ENCODE peak calls at places on chromosome 11, in four cellular contexts. V is transverse colon, N is aorta, G is cardiac muscle cell. Y is an unnamed sample.

GRCh38 chr11:8356731-8357504 is 93.2 kb upstream of the LMO1 start:
- DNase-seq in V (no peak), N (peak; percentile 81), G (peak; percentile 53), Y (no peak)

GRCh38 chr11:121538054-121538453 is 85.3 kb upstream of the SORL1-AS1 start:
- DNase-seq in V (no peak), N (no peak), G (no peak), Y (no peak)

GRCh38 chr11:1260023-1260501 is 37.2 kb downstream of the MUC5B start:
- DNase-seq in V (peak; percentile 73), N (no peak), G (peak; percentile 14), Y (no peak)

GRCh38 chr11:118200901-118201680 is 23.7 kb downstream of the JAML start:
- DNase-seq in V (no peak), N (no peak), G (no peak), Y (no peak)

GRCh38 chr11:122344281-122344680 is 228.3 kb upstream of the BLID start:
- DNase-seq in V (no peak), N (no peak), G (peak; percentile 94), Y (no peak)

GRCh38 chr11:68963779-68964178 is 17.0 kb downstream of the MRGPRD start:
- DNase-seq in V (peak; percentile 1), N (peak; percentile 39), G (no peak), Y (no peak)

GRCh38 chr11:33892906-33893594 is 1.2 kb upstream of the LMO2 start:
- DNase-seq in V (no peak), N (no peak), G (no peak), Y (no peak)

GRCh38 chr11:128294001-128294684 is 293.2 kb downstream of the ETS1 start:
- DNase-seq in V (no peak), N (no peak), G (no peak), Y (no peak)

GRCh38 chr11:63709336-63709735 is 28.0 kb downstream of the RTN3 start:
- DNase-seq in V (no peak), N (no peak), G (peak; percentile 6), Y (no peak)

GRCh38 chr11:47387944-47388696 is 9.8 kb upstream of the SPI1 start:
- DNase-seq in V (no peak), N (no peak), G (no peak), Y (peak; percentile 59)
- H3K27ac ChIP-seq in V (no peak overlapping the region), N (no peak overlapping the region), G (no peak overlapping the region), Y (no peak overlapping the region)

GRCh38 chr11:129373489-129373953 is 2.1 kb upstream of the BARX2 start:
- DNase-seq in V (no peak), N (no peak), G (peak; percentile 14), Y (no peak)

GRCh38 chr11:129365816-129366215 is 9.8 kb upstream of the BARX2 start:
- DNase-seq in V (no peak), N (no peak), G (no peak), Y (no peak)

GRCh38 chr11:129372609-129373488 is 2.8 kb upstream of the BARX2 start:
- DNase-seq in V (no peak), N (no peak), G (no peak), Y (no peak)

GRCh38 chr11:129366737-129367597 is 8.7 kb upstream of the BARX2 start:
- DNase-seq in V (no peak), N (no peak), G (no peak), Y (no peak)

DNA sequence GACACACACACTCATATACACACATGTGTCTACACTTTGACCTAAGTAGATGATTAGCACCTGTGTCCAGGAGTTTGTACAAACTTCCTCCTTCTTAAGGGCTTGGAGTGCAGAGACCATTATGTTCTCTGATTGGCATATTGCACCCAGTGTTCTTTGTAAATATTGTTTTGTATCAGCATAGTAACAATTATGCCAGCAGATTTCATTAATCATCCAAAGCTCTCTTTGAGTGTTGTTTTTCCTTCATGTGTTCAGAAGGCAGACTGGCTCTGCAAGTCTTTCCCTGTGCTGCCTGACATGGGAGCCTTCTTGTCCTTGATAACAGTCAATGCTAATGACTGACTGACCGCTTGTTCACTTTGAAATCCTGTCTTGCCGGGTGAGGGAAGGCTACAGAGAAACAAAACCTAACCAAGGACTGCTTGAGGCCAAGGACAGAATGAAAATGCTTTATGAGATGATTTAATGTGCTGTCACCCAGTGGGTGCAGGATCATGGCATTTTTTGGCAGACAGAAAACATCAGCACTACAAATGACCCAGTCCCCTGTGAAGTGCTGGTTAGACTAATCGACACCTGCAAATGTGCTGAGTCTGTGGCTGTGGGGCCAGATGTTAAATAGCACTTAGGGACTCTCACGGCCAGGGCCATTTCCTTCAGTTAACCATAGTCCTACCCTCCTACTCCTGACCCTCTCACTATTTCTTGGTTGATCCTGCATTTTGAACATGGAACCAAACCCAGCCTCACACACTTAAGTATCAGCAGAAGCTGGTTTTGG is 6.6 kb upstream of the BARX2 start:
- DNase-seq in V (no peak), N (no peak), G (no peak), Y (no peak)
- H3K4me1 ChIP-seq in V (peaks cover 13% of the 10 kb centered on the region), N (no peaks in the 10 kb centered on the region), G (peaks cover 17% of the 10 kb centered on the region), Y (no peaks in the 10 kb centered on the region)

GRCh38 chr11:65648997-65649491 is 11.1 kb downstream of the SIPA1 start:
- DNase-seq in V (no peak), N (no peak), G (no peak), Y (no peak)

GRCh38 chr11:65651339-65651588 is 11.5 kb downstream of the RELA start:
- DNase-seq in V (no peak), N (no peak), G (no peak), Y (no peak)

GRCh38 chr11:65649656-65650546 is 12.0 kb downstream of the SIPA1 start:
- DNase-seq in V (no peak), N (no peak), G (no peak), Y (no peak)

GRCh38 chr11:65651589-65652510 is 10.9 kb downstream of the RELA start:
- DNase-seq in V (peak; percentile 82), N (no peak), G (peak; percentile 48), Y (no peak)

DNA sequence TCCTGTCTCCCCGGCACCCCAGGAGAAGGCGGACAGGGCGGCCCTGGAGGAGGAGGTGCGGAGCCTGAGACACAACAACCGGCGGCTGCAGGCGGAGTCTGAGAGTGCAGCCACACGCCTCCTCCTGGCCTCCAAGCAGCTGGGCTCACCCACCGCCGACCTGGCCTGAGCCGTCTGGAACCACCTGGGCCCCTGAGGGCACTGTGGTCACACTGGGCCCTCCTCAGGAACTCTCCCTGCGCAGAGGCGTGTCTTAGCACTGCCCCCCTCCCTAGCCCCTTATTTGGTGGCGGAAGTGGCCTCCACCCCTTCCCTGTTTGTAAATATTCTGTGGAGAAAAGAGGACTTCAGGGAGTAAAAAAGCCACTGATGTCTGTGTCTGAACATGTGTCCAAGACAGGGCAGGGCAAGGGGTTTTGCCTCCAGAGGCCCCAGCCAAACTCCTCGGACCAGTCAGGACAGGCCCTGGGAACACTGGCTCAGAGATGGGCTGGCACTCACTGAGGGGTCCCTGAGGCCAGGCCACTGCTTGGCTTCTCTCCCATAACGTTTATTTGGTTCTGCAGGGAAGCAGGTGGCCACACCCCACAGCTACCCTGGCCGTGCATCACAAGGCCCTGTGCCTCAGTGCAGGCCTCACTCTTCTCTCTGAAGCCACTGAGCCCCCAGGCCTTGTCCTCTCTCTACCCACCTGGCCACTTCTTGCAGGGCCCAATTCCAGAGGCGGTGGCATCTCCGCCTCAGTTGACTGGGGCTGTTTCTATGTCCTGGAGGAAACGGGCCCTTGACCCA is 12.0 kb downstream of the RELA start:
- DNase-seq in V (no peak), N (no peak), G (no peak), Y (no peak)
- H3K4me3 ChIP-seq in V (no peak overlapping the region), N (no peak overlapping the region), G (no peak overlapping the region), Y (no peak overlapping the region)

DNA sequence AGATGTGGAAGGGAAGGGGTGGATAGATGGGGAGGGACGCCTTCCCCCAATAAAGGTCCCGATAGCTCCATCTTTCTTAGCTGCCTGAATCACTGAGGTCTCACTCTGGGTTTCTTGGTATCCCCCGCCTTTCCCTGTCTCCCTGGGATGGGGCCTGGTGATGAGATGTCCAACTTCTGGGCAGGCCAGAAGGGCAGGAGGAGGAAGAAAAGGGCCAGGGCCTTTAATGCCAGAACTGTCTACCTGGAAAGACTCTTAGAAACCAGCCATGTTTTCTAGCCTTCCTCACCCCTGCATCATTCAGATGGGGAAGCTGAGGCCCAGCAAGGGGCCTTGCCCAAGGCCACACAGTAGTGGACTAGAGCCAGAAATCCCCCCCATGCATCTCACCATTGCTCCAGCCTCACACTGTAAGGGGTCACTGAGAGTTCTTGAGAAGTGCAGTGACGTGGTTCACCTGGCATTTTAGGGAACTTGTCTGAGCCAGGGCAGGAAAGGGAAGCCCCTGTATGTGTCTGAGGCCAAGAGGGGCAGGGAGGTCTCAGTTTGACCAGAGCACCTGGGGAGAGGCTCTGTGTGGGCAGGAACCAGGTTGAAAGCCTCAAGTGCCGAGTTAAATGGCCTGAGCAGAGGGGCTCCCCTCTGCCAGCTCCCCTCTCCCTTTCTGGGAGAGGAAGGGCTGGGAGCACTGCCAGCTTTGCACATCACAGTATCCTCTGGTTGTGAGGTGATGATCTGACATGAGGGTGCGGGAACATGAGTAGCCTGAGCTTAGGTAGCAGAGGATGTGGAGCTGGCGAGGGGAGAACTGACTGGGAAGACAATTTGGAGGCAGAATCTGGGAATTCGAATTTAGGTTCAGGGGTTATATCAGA is 14.3 kb downstream of the ARHGEF17 start:
- DNase-seq in V (no peak), N (no peak), G (peak; percentile 48), Y (no peak)
- H3K27ac ChIP-seq in V (peak overlapping the region; percentile 99), N (peak overlapping the region; percentile 46), G (peak overlapping the region; percentile 87), Y (peak overlapping the region; percentile 68)